ENCODE peak calls at places on chromosomes 2 and 18, in six cellular contexts. One of them, this sample, is unnamed.

GRCh38 chr18:2325933-2326332 is 245.4 kb downstream of the METTL4 start:
- DNase-seq in body of pancreas: no peak
- DNase-seq in suprapubic skin: no peak
- DNase-seq in breast epithelium: no peak
- DNase-seq in heart left ventricle: no peak
- DNase-seq in H54: no peak
- DNase-seq in this sample: no peak

GRCh38 chr2:74440378-74441110 is 1.2 kb downstream of the RTKN start:
- DNase-seq in body of pancreas: peak
- DNase-seq in suprapubic skin: no peak
- DNase-seq in breast epithelium: peak
- DNase-seq in heart left ventricle: peak
- DNase-seq in H54: peak
- DNase-seq in this sample: peak

GRCh38 chr2:174450021-174450816 is 36.6 kb downstream of the GPR155 start:
- DNase-seq in body of pancreas: no peak
- DNase-seq in suprapubic skin: no peak
- DNase-seq in breast epithelium: no peak
- DNase-seq in heart left ventricle: no peak
- DNase-seq in H54: no peak
- DNase-seq in this sample: no peak

GRCh38 chr2:191618789-191619185 is 59.1 kb upstream of the NABP1 start:
- DNase-seq in body of pancreas: no peak
- DNase-seq in suprapubic skin: no peak
- DNase-seq in breast epithelium: no peak
- DNase-seq in heart left ventricle: no peak
- DNase-seq in H54: no peak
- DNase-seq in this sample: no peak

GRCh38 chr18:72407048-72407447 is 137.1 kb downstream of the CBLN2 start:
- DNase-seq in body of pancreas: no peak
- DNase-seq in suprapubic skin: no peak
- DNase-seq in breast epithelium: no peak
- DNase-seq in heart left ventricle: no peak
- DNase-seq in H54: no peak
- DNase-seq in this sample: no peak

GRCh38 chr18:49022311-49023280 is 71.8 kb upstream of the SMAD7 start:
- DNase-seq in body of pancreas: peak
- DNase-seq in suprapubic skin: peak
- DNase-seq in breast epithelium: peak
- DNase-seq in heart left ventricle: no peak
- DNase-seq in H54: no peak
- DNase-seq in this sample: no peak

GRCh38 chr18:76450912-76451421 is 44.1 kb downstream of the ZNF516 start:
- DNase-seq in body of pancreas: no peak
- DNase-seq in suprapubic skin: peak
- DNase-seq in breast epithelium: no peak
- DNase-seq in heart left ventricle: peak
- DNase-seq in H54: no peak
- DNase-seq in this sample: peak

GRCh38 chr2:151891566-151892194 is 63.5 kb upstream of the ARL5A start:
- DNase-seq in body of pancreas: no peak
- DNase-seq in suprapubic skin: no peak
- DNase-seq in breast epithelium: no peak
- DNase-seq in heart left ventricle: no peak
- DNase-seq in H54: no peak
- DNase-seq in this sample: no peak

GRCh38 chr18:2657788-2658458 is 2.4 kb downstream of the SMCHD1 start:
- DNase-seq in body of pancreas: no peak
- DNase-seq in suprapubic skin: no peak
- DNase-seq in breast epithelium: no peak
- DNase-seq in heart left ventricle: no peak
- DNase-seq in H54: no peak
- DNase-seq in this sample: no peak

GRCh38 chr18:62329676-62330454 is 4.8 kb downstream of the TNFRSF11A start:
- DNase-seq in body of pancreas: peak
- DNase-seq in suprapubic skin: no peak
- DNase-seq in breast epithelium: no peak
- DNase-seq in heart left ventricle: peak
- DNase-seq in H54: peak
- DNase-seq in this sample: no peak

GRCh38 chr2:20465716-20466391 is 19.0 kb downstream of the RHOB start:
- DNase-seq in body of pancreas: peak
- DNase-seq in suprapubic skin: no peak
- DNase-seq in breast epithelium: no peak
- DNase-seq in heart left ventricle: no peak
- DNase-seq in H54: no peak
- DNase-seq in this sample: no peak

GRCh38 chr2:36459725-36460137 is 104.2 kb downstream of the CRIM1 start:
- DNase-seq in body of pancreas: peak
- DNase-seq in suprapubic skin: no peak
- DNase-seq in breast epithelium: no peak
- DNase-seq in heart left ventricle: no peak
- DNase-seq in H54: no peak
- DNase-seq in this sample: no peak

GRCh38 chr18:55372205-55372604 is 215.8 kb downstream of the TCF4 start:
- DNase-seq in body of pancreas: no peak
- DNase-seq in suprapubic skin: no peak
- DNase-seq in breast epithelium: no peak
- DNase-seq in heart left ventricle: no peak
- DNase-seq in H54: no peak
- DNase-seq in this sample: no peak

GRCh38 chr2:7857904-7858303 is 824.0 kb upstream of the ID2 start:
- DNase-seq in body of pancreas: no peak
- DNase-seq in suprapubic skin: no peak
- DNase-seq in breast epithelium: no peak
- DNase-seq in heart left ventricle: no peak
- DNase-seq in H54: no peak
- DNase-seq in this sample: no peak

GRCh38 chr2:225100856-225101294 is 58.6 kb upstream of the DOCK10 start:
- DNase-seq in body of pancreas: no peak
- DNase-seq in suprapubic skin: no peak
- DNase-seq in breast epithelium: no peak
- DNase-seq in heart left ventricle: no peak
- DNase-seq in H54: peak
- DNase-seq in this sample: no peak

GRCh38 chr2:234191819-234192407 is 141.4 kb downstream of the SPP2 start:
- DNase-seq in body of pancreas: no peak
- DNase-seq in suprapubic skin: no peak
- DNase-seq in breast epithelium: no peak
- DNase-seq in heart left ventricle: no peak
- DNase-seq in H54: peak
- DNase-seq in this sample: no peak

GRCh38 chr2:134075204-134075603 is 178.7 kb upstream of the MGAT5 start:
- DNase-seq in body of pancreas: no peak
- DNase-seq in suprapubic skin: no peak
- DNase-seq in breast epithelium: no peak
- DNase-seq in heart left ventricle: no peak
- DNase-seq in H54: no peak
- DNase-seq in this sample: no peak

GRCh38 chr2:31129835-31130561 is 8.2 kb downstream of the GALNT14 start:
- DNase-seq in body of pancreas: no peak
- DNase-seq in suprapubic skin: no peak
- DNase-seq in breast epithelium: no peak
- DNase-seq in heart left ventricle: no peak
- DNase-seq in H54: no peak
- DNase-seq in this sample: no peak

GRCh38 chr2:71945133-71945959 is 202.3 kb downstream of the CYP26B1 start:
- DNase-seq in body of pancreas: no peak
- DNase-seq in suprapubic skin: no peak
- DNase-seq in breast epithelium: no peak
- DNase-seq in heart left ventricle: no peak
- DNase-seq in H54: no peak
- DNase-seq in this sample: no peak

GRCh38 chr18:48573632-48574293 is 34.9 kb downstream of the CTIF start:
- DNase-seq in body of pancreas: no peak
- DNase-seq in suprapubic skin: no peak
- DNase-seq in breast epithelium: no peak
- DNase-seq in heart left ventricle: no peak
- DNase-seq in H54: no peak
- DNase-seq in this sample: no peak

GRCh38 chr2:196750291-196750923 is 49.1 kb downstream of the GTF3C3 start:
- DNase-seq in body of pancreas: no peak
- DNase-seq in suprapubic skin: no peak
- DNase-seq in breast epithelium: no peak
- DNase-seq in heart left ventricle: no peak
- DNase-seq in H54: no peak
- DNase-seq in this sample: no peak

GRCh38 chr2:99663641-99664040 is 173.8 kb upstream of the REV1 start:
- DNase-seq in body of pancreas: no peak
- DNase-seq in suprapubic skin: no peak
- DNase-seq in breast epithelium: no peak
- DNase-seq in heart left ventricle: no peak
- DNase-seq in H54: no peak
- DNase-seq in this sample: no peak

GRCh38 chr2:73214120-73215035 is at the start of gene SMYD5:
- DNase-seq in body of pancreas: peak
- DNase-seq in suprapubic skin: peak
- DNase-seq in breast epithelium: peak
- DNase-seq in heart left ventricle: peak
- DNase-seq in H54: peak
- DNase-seq in this sample: peak
- TF ChIP-seq POLR2A in body of pancreas: peak
- TF ChIP-seq POLR2A in suprapubic skin: no peak
- TF ChIP-seq POLR2A in breast epithelium: no peak
- TF ChIP-seq POLR2A in heart left ventricle: peak
- TF ChIP-seq POLR2A in H54: peak
- TF ChIP-seq POLR2A in this sample: no peak

GRCh38 chr2:239396881-239397681 is 3.7 kb downstream of the HDAC4 start:
- DNase-seq in body of pancreas: peak
- DNase-seq in suprapubic skin: no peak
- DNase-seq in breast epithelium: peak
- DNase-seq in heart left ventricle: no peak
- DNase-seq in H54: no peak
- DNase-seq in this sample: no peak
- TF ChIP-seq POLR2A in body of pancreas: no peak
- TF ChIP-seq POLR2A in suprapubic skin: no peak
- TF ChIP-seq POLR2A in breast epithelium: no peak
- TF ChIP-seq POLR2A in heart left ventricle: no peak
- TF ChIP-seq POLR2A in H54: no peak
- TF ChIP-seq POLR2A in this sample: no peak

GRCh38 chr18:31497404-31497710 is 620 bp upstream of the DSG2 start:
- DNase-seq in body of pancreas: no peak
- DNase-seq in suprapubic skin: no peak
- DNase-seq in breast epithelium: no peak
- DNase-seq in heart left ventricle: no peak
- DNase-seq in H54: no peak
- DNase-seq in this sample: no peak

GRCh38 chr18:31498450-31499156 is 626 bp downstream of the DSG2 start:
- DNase-seq in body of pancreas: peak
- DNase-seq in suprapubic skin: peak
- DNase-seq in breast epithelium: no peak
- DNase-seq in heart left ventricle: no peak
- DNase-seq in H54: no peak
- DNase-seq in this sample: no peak

GRCh38 chr18:31499157-31499524 is 1.2 kb downstream of the DSG2 start:
- DNase-seq in body of pancreas: no peak
- DNase-seq in suprapubic skin: no peak
- DNase-seq in breast epithelium: no peak
- DNase-seq in heart left ventricle: no peak
- DNase-seq in H54: no peak
- DNase-seq in this sample: no peak

GRCh38 chr18:31500161-31500688 is 2.2 kb downstream of the DSG2 start:
- DNase-seq in body of pancreas: no peak
- DNase-seq in suprapubic skin: no peak
- DNase-seq in breast epithelium: no peak
- DNase-seq in heart left ventricle: no peak
- DNase-seq in H54: no peak
- DNase-seq in this sample: no peak

GRCh38 chr18:31497711-31498449 is at the start of gene DSG2:
- DNase-seq in body of pancreas: peak
- DNase-seq in suprapubic skin: peak
- DNase-seq in breast epithelium: peak
- DNase-seq in heart left ventricle: peak
- DNase-seq in H54: peak
- DNase-seq in this sample: no peak
- TF ChIP-seq POLR2A in body of pancreas: peak
- TF ChIP-seq POLR2A in suprapubic skin: no peak
- TF ChIP-seq POLR2A in breast epithelium: no peak
- TF ChIP-seq POLR2A in heart left ventricle: no peak
- TF ChIP-seq POLR2A in H54: peak
- TF ChIP-seq POLR2A in this sample: no peak

GRCh38 chr2:148644885-148645134 is 259 bp downstream of the EPC2 start:
- DNase-seq in body of pancreas: no peak
- DNase-seq in suprapubic skin: no peak
- DNase-seq in breast epithelium: no peak
- DNase-seq in heart left ventricle: no peak
- DNase-seq in H54: no peak
- DNase-seq in this sample: no peak
- TF ChIP-seq POLR2A in body of pancreas: no peak
- TF ChIP-seq POLR2A in suprapubic skin: no peak
- TF ChIP-seq POLR2A in breast epithelium: no peak
- TF ChIP-seq POLR2A in heart left ventricle: no peak
- TF ChIP-seq POLR2A in H54: no peak
- TF ChIP-seq POLR2A in this sample: no peak

GRCh38 chr18:70420151-70420898 is 131.5 kb downstream of the SOCS6 start:
- DNase-seq in body of pancreas: no peak
- DNase-seq in suprapubic skin: no peak
- DNase-seq in breast epithelium: no peak
- DNase-seq in heart left ventricle: no peak
- DNase-seq in H54: no peak
- DNase-seq in this sample: no peak
- TF ChIP-seq POLR2A in body of pancreas: no peak
- TF ChIP-seq POLR2A in suprapubic skin: no peak
- TF ChIP-seq POLR2A in breast epithelium: no peak
- TF ChIP-seq POLR2A in heart left ventricle: no peak
- TF ChIP-seq POLR2A in H54: no peak
- TF ChIP-seq POLR2A in this sample: no peak

GRCh38 chr2:202455114-202455513 is 79.0 kb downstream of the BMPR2 start:
- DNase-seq in body of pancreas: no peak
- DNase-seq in suprapubic skin: no peak
- DNase-seq in breast epithelium: no peak
- DNase-seq in heart left ventricle: no peak
- DNase-seq in H54: no peak
- DNase-seq in this sample: no peak

GRCh38 chr2:202450785-202451184 is 74.7 kb downstream of the BMPR2 start:
- DNase-seq in body of pancreas: no peak
- DNase-seq in suprapubic skin: no peak
- DNase-seq in breast epithelium: no peak
- DNase-seq in heart left ventricle: no peak
- DNase-seq in H54: no peak
- DNase-seq in this sample: no peak

GRCh38 chr2:202449344-202449743 is 73.2 kb downstream of the BMPR2 start:
- DNase-seq in body of pancreas: no peak
- DNase-seq in suprapubic skin: no peak
- DNase-seq in breast epithelium: no peak
- DNase-seq in heart left ventricle: no peak
- DNase-seq in H54: no peak
- DNase-seq in this sample: no peak

GRCh38 chr2:202452744-202453143 is 76.6 kb downstream of the BMPR2 start:
- DNase-seq in body of pancreas: no peak
- DNase-seq in suprapubic skin: no peak
- DNase-seq in breast epithelium: no peak
- DNase-seq in heart left ventricle: no peak
- DNase-seq in H54: no peak
- DNase-seq in this sample: no peak
- TF ChIP-seq POLR2A in body of pancreas: no peak
- TF ChIP-seq POLR2A in suprapubic skin: no peak
- TF ChIP-seq POLR2A in breast epithelium: no peak
- TF ChIP-seq POLR2A in heart left ventricle: no peak
- TF ChIP-seq POLR2A in H54: no peak
- TF ChIP-seq POLR2A in this sample: no peak